ENCODE peak calls at places on chromosomes 6 and 20, in eight cellular contexts. One of them, this sample, is unnamed.
A peak's percentile ranks its signal among the peaks of the same experiment; 100 is the strongest.

GRCh38 chr6:87588756-87589407 is 905 bp downstream of the RARS2 start:
- DNase-seq in OCI-M1: peak; percentile 29
- DNase-seq in upper lobe of left lung: no peak
- DNase-seq in lower lobe of right lung: no peak
- DNase-seq in NCI-H460: no peak
- DNase-seq in anterior cingulate cortex: no peak
- DNase-seq in hypothalamus: no peak
- DNase-seq in caudate nucleus: no peak
- DNase-seq in this sample: no peak

GRCh38 chr20:6091661-6092060 is 31.2 kb downstream of the FERMT1 start:
- DNase-seq in lower lobe of right lung: no peak
- DNase-seq in upper lobe of left lung: no peak
- DNase-seq in caudate nucleus: no peak
- DNase-seq in OCI-M1: no peak
- DNase-seq in NCI-H460: no peak
- DNase-seq in anterior cingulate cortex: no peak
- DNase-seq in hypothalamus: no peak
- DNase-seq in this sample: no peak

GRCh38 chr6:142960098-142960497 is 15.1 kb upstream of the HIVEP2 start:
- DNase-seq in NCI-H460: no peak
- DNase-seq in anterior cingulate cortex: no peak
- DNase-seq in lower lobe of right lung: no peak
- DNase-seq in upper lobe of left lung: no peak
- DNase-seq in hypothalamus: no peak
- DNase-seq in caudate nucleus: no peak
- DNase-seq in OCI-M1: peak; percentile 62
- DNase-seq in this sample: no peak

GRCh38 chr6:140669321-140669720 is 1294.9 kb upstream of the CITED2 start:
- DNase-seq in upper lobe of left lung: no peak
- DNase-seq in caudate nucleus: no peak
- DNase-seq in NCI-H460: no peak
- DNase-seq in anterior cingulate cortex: no peak
- DNase-seq in OCI-M1: no peak
- DNase-seq in hypothalamus: no peak
- DNase-seq in lower lobe of right lung: no peak
- DNase-seq in this sample: no peak

GRCh38 chr20:1334761-1335160 is 5.8 kb upstream of the SDCBP2 start:
- DNase-seq in OCI-M1: peak; percentile 64
- DNase-seq in upper lobe of left lung: no peak
- DNase-seq in caudate nucleus: no peak
- DNase-seq in hypothalamus: no peak
- DNase-seq in NCI-H460: peak; percentile 53
- DNase-seq in anterior cingulate cortex: no peak
- DNase-seq in lower lobe of right lung: no peak
- DNase-seq in this sample: no peak

GRCh38 chr6:106538145-106538544 is 91.2 kb downstream of the RTN4IP1 start:
- DNase-seq in upper lobe of left lung: no peak
- DNase-seq in lower lobe of right lung: no peak
- DNase-seq in NCI-H460: no peak
- DNase-seq in caudate nucleus: no peak
- DNase-seq in anterior cingulate cortex: no peak
- DNase-seq in hypothalamus: no peak
- DNase-seq in OCI-M1: peak; percentile 13
- DNase-seq in this sample: no peak

GRCh38 chr20:50188287-50188688 is 2.3 kb upstream of the CEBPB start:
- DNase-seq in lower lobe of right lung: no peak
- DNase-seq in hypothalamus: no peak
- DNase-seq in NCI-H460: no peak
- DNase-seq in anterior cingulate cortex: no peak
- DNase-seq in caudate nucleus: no peak
- DNase-seq in OCI-M1: no peak
- DNase-seq in upper lobe of left lung: no peak
- DNase-seq in this sample: no peak

GRCh38 chr6:139534472-139535115 is 160.1 kb upstream of the CITED2 start:
- DNase-seq in upper lobe of left lung: no peak
- DNase-seq in hypothalamus: no peak
- DNase-seq in OCI-M1: peak; percentile 90
- DNase-seq in caudate nucleus: no peak
- DNase-seq in anterior cingulate cortex: no peak
- DNase-seq in NCI-H460: no peak
- DNase-seq in lower lobe of right lung: no peak
- DNase-seq in this sample: no peak

GRCh38 chr6:37182736-37183590 is 13.0 kb downstream of the PIM1 start:
- DNase-seq in OCI-M1: peak; percentile 99
- DNase-seq in hypothalamus: peak; percentile 23
- DNase-seq in anterior cingulate cortex: no peak
- DNase-seq in lower lobe of right lung: peak; percentile 73
- DNase-seq in NCI-H460: no peak
- DNase-seq in upper lobe of left lung: no peak
- DNase-seq in caudate nucleus: no peak
- DNase-seq in this sample: peak; percentile 57

GRCh38 chr20:34262488-34263288 is 21.5 kb downstream of the ASIP start:
- DNase-seq in OCI-M1: no peak
- DNase-seq in anterior cingulate cortex: no peak
- DNase-seq in NCI-H460: no peak
- DNase-seq in upper lobe of left lung: no peak
- DNase-seq in caudate nucleus: no peak
- DNase-seq in hypothalamus: no peak
- DNase-seq in lower lobe of right lung: no peak
- DNase-seq in this sample: no peak

GRCh38 chr20:40658509-40658908 is 30.5 kb downstream of the MAFB start:
- DNase-seq in OCI-M1: no peak
- DNase-seq in lower lobe of right lung: no peak
- DNase-seq in hypothalamus: no peak
- DNase-seq in upper lobe of left lung: no peak
- DNase-seq in caudate nucleus: no peak
- DNase-seq in anterior cingulate cortex: no peak
- DNase-seq in NCI-H460: no peak
- DNase-seq in this sample: no peak

GRCh38 chr6:18551228-18551627 is 164.1 kb downstream of the RNF144B start:
- DNase-seq in OCI-M1: peak; percentile 16
- DNase-seq in lower lobe of right lung: no peak
- DNase-seq in upper lobe of left lung: no peak
- DNase-seq in NCI-H460: no peak
- DNase-seq in anterior cingulate cortex: no peak
- DNase-seq in hypothalamus: no peak
- DNase-seq in caudate nucleus: no peak
- DNase-seq in this sample: no peak

GRCh38 chr6:75986935-75987334 is 85.5 kb downstream of the IMPG1 start:
- DNase-seq in NCI-H460: no peak
- DNase-seq in caudate nucleus: no peak
- DNase-seq in OCI-M1: no peak
- DNase-seq in lower lobe of right lung: no peak
- DNase-seq in hypothalamus: no peak
- DNase-seq in upper lobe of left lung: no peak
- DNase-seq in anterior cingulate cortex: no peak
- DNase-seq in this sample: no peak

GRCh38 chr20:39066464-39066863 is 104.3 kb downstream of the DHX35 start:
- DNase-seq in upper lobe of left lung: no peak
- DNase-seq in OCI-M1: peak; percentile 4
- DNase-seq in anterior cingulate cortex: no peak
- DNase-seq in caudate nucleus: no peak
- DNase-seq in lower lobe of right lung: no peak
- DNase-seq in hypothalamus: no peak
- DNase-seq in NCI-H460: no peak
- DNase-seq in this sample: no peak

GRCh38 chr6:63272397-63272796 is 47.4 kb downstream of the LGSN start:
- DNase-seq in NCI-H460: peak; percentile 49
- DNase-seq in OCI-M1: peak; percentile 76
- DNase-seq in upper lobe of left lung: no peak
- DNase-seq in lower lobe of right lung: no peak
- DNase-seq in caudate nucleus: no peak
- DNase-seq in hypothalamus: no peak
- DNase-seq in anterior cingulate cortex: no peak
- DNase-seq in this sample: no peak

GRCh38 chr6:56043761-56044160 is 168.4 kb upstream of the BMP5 start:
- DNase-seq in OCI-M1: no peak
- DNase-seq in lower lobe of right lung: no peak
- DNase-seq in anterior cingulate cortex: no peak
- DNase-seq in upper lobe of left lung: no peak
- DNase-seq in NCI-H460: no peak
- DNase-seq in hypothalamus: no peak
- DNase-seq in caudate nucleus: no peak
- DNase-seq in this sample: no peak

GRCh38 chr6:52929321-52930164 is 20.0 kb upstream of the GSTA3 start:
- DNase-seq in upper lobe of left lung: no peak
- DNase-seq in anterior cingulate cortex: no peak
- DNase-seq in hypothalamus: no peak
- DNase-seq in caudate nucleus: no peak
- DNase-seq in NCI-H460: peak; percentile 19
- DNase-seq in lower lobe of right lung: no peak
- DNase-seq in OCI-M1: peak; percentile 90
- DNase-seq in this sample: no peak

GRCh38 chr6:72561629-72562028 is 60.2 kb upstream of the KCNQ5 start:
- DNase-seq in lower lobe of right lung: no peak
- DNase-seq in hypothalamus: no peak
- DNase-seq in caudate nucleus: no peak
- DNase-seq in NCI-H460: no peak
- DNase-seq in anterior cingulate cortex: no peak
- DNase-seq in OCI-M1: peak; percentile 69
- DNase-seq in upper lobe of left lung: no peak
- DNase-seq in this sample: no peak

GRCh38 chr20:57699395-57699794 is 10.4 kb downstream of the PMEPA1 start:
- DNase-seq in hypothalamus: no peak
- DNase-seq in lower lobe of right lung: no peak
- DNase-seq in anterior cingulate cortex: no peak
- DNase-seq in upper lobe of left lung: no peak
- DNase-seq in caudate nucleus: no peak
- DNase-seq in OCI-M1: no peak
- DNase-seq in NCI-H460: no peak
- DNase-seq in this sample: no peak

GRCh38 chr6:162705736-162706135 is 21.8 kb downstream of the PRKN start:
- DNase-seq in upper lobe of left lung: no peak
- DNase-seq in caudate nucleus: no peak
- DNase-seq in hypothalamus: no peak
- DNase-seq in anterior cingulate cortex: no peak
- DNase-seq in lower lobe of right lung: no peak
- DNase-seq in OCI-M1: no peak
- DNase-seq in NCI-H460: no peak
- DNase-seq in this sample: no peak

GRCh38 chr20:23119456-23120216 is 33.5 kb upstream of the CD93 start:
- DNase-seq in hypothalamus: no peak
- DNase-seq in caudate nucleus: no peak
- DNase-seq in OCI-M1: no peak
- DNase-seq in anterior cingulate cortex: no peak
- DNase-seq in NCI-H460: no peak
- DNase-seq in lower lobe of right lung: no peak
- DNase-seq in upper lobe of left lung: no peak
- DNase-seq in this sample: no peak

GRCh38 chr6:82227770-82228169 is 19.8 kb downstream of the IBTK start:
- DNase-seq in OCI-M1: peak; percentile 46
- DNase-seq in hypothalamus: no peak
- DNase-seq in upper lobe of left lung: no peak
- DNase-seq in anterior cingulate cortex: no peak
- DNase-seq in caudate nucleus: no peak
- DNase-seq in lower lobe of right lung: no peak
- DNase-seq in NCI-H460: no peak
- DNase-seq in this sample: no peak

GRCh38 chr6:11439017-11439420 is 98.5 kb upstream of the TMEM170B start:
- DNase-seq in caudate nucleus: no peak
- DNase-seq in lower lobe of right lung: no peak
- DNase-seq in hypothalamus: no peak
- DNase-seq in upper lobe of left lung: no peak
- DNase-seq in OCI-M1: peak; percentile 60
- DNase-seq in NCI-H460: no peak
- DNase-seq in anterior cingulate cortex: no peak
- DNase-seq in this sample: no peak

GRCh38 chr6:105675715-105676397 is 273.0 kb upstream of the PREP start:
- DNase-seq in hypothalamus: no peak
- DNase-seq in NCI-H460: no peak
- DNase-seq in caudate nucleus: no peak
- DNase-seq in OCI-M1: peak; percentile 67
- DNase-seq in anterior cingulate cortex: no peak
- DNase-seq in upper lobe of left lung: no peak
- DNase-seq in lower lobe of right lung: no peak
- DNase-seq in this sample: no peak

GRCh38 chr20:7859371-7859802 is 80.9 kb downstream of the HAO1 start:
- DNase-seq in hypothalamus: peak; percentile 25
- DNase-seq in caudate nucleus: no peak
- DNase-seq in anterior cingulate cortex: no peak
- DNase-seq in lower lobe of right lung: no peak
- DNase-seq in NCI-H460: peak; percentile 62
- DNase-seq in OCI-M1: peak; percentile 70
- DNase-seq in upper lobe of left lung: no peak
- DNase-seq in this sample: no peak

GRCh38 chr20:60085551-60086132 is 127.4 kb downstream of the CDH26 start:
- DNase-seq in hypothalamus: no peak
- DNase-seq in OCI-M1: no peak
- DNase-seq in upper lobe of left lung: no peak
- DNase-seq in lower lobe of right lung: no peak
- DNase-seq in caudate nucleus: no peak
- DNase-seq in NCI-H460: no peak
- DNase-seq in anterior cingulate cortex: peak; percentile 44
- DNase-seq in this sample: no peak

GRCh38 chr6:32665621-32666140 is 776 bp downstream of the HLA-DQB1 start:
- DNase-seq in upper lobe of left lung: no peak
- DNase-seq in hypothalamus: no peak
- DNase-seq in caudate nucleus: no peak
- DNase-seq in NCI-H460: no peak
- DNase-seq in OCI-M1: no peak
- DNase-seq in anterior cingulate cortex: no peak
- DNase-seq in lower lobe of right lung: no peak
- DNase-seq in this sample: no peak

This sample was measured in activated T-cell treated with anti-CD3 and anti-CD28 coated beads, Interleukin-2, amount 50 U/mL, for 4 hours.